ENCODE peak calls at places on chromosomes 6 and 20, in four cellular contexts. P, B, O and U are unnamed samples.

GRCh38 chr6:130140084-130140483 is 82.7 kb downstream of the SAMD3 start:
- DNase-seq in O (no peak), P (peak), B (no peak), U (no peak)

GRCh38 chr6:149864578-149865535 is 698 bp upstream of the LRP11 start:
- DNase-seq in P (peak), B (no peak), O (peak), U (peak)

GRCh38 chr20:44064501-44065400 is 122.2 kb downstream of the JPH2 start:
- DNase-seq in P (no peak), O (no peak), B (no peak), U (no peak)

GRCh38 chr6:113855500-113856010 is 1.6 kb upstream of the MARCKS start:
- DNase-seq in O (peak), B (no peak), P (peak), U (peak)

GRCh38 chr6:31407699-31408098 is 4.3 kb downstream of the MICA start:
- DNase-seq in P (peak), B (no peak), O (no peak), U (no peak)

GRCh38 chr20:58618694-58619540 is 32.2 kb upstream of the STX16 start:
- DNase-seq in B (no peak), O (no peak), P (no peak), U (no peak)

GRCh38 chr6:158536084-158536890 is 23.6 kb upstream of the TMEM181 start:
- DNase-seq in B (peak), P (peak), O (peak), U (no peak)

GRCh38 chr6:156852858-156853216 is 75.7 kb downstream of the ARID1B start:
- DNase-seq in B (no peak), P (no peak), O (no peak), U (no peak)

GRCh38 chr6:74912234-74912633 is 293.6 kb downstream of the COL12A1 start:
- DNase-seq in B (no peak), O (no peak), P (no peak), U (no peak)

GRCh38 chr20:36629719-36630340 is 16.2 kb downstream of the SLA2 start:
- DNase-seq in B (peak), O (no peak), P (no peak), U (no peak)

GRCh38 chr20:54107600-54108393 is 37.4 kb upstream of the BCAS1 start:
- DNase-seq in O (no peak), P (no peak), B (no peak), U (no peak)

GRCh38 chr6:36698196-36698595 is 570 bp downstream of the RAB44 start:
- DNase-seq in B (no peak), O (no peak), P (no peak), U (no peak)

GRCh38 chr20:8153281-8153908 is 21.3 kb downstream of the PLCB1 start:
- DNase-seq in B (no peak), P (no peak), O (no peak), U (no peak)

GRCh38 chr6:43758617-43759050 is 11.4 kb upstream of the VEGFA start:
- DNase-seq in B (no peak), P (peak), O (no peak), U (no peak)